ENCODE peak calls at places on chromosome 4, in seven cellular contexts. One of them, this sample, is unnamed.
A peak's percentile ranks its signal among the peaks of the same experiment; 100 is the strongest.

GRCh38 chr4:153116101-153116680 is 88.1 kb upstream of the TRIM2 start:
- DNase-seq in MCF 10A: no peak
- DNase-seq in mesendoderm: no peak
- DNase-seq in activated naive CD4-positive, alpha-beta T cell treated with anti-CD3 and anti-CD28 coated beads, Interleukin-2, amount 10 ng/mL, durations not matched to agents 7 days and 5 days: peak; percentile 37
- DNase-seq in left ventricle myocardium inferior: no peak
- DNase-seq in pons: no peak
- DNase-seq in NCI-H774: no peak
- DNase-seq in this sample: no peak

GRCh38 chr4:156815717-156816319 is 155.8 kb downstream of the PDGFC start:
- DNase-seq in MCF 10A: no peak
- DNase-seq in mesendoderm: no peak
- DNase-seq in activated naive CD4-positive, alpha-beta T cell treated with anti-CD3 and anti-CD28 coated beads, Interleukin-2, amount 10 ng/mL, durations not matched to agents 7 days and 5 days: no peak
- DNase-seq in left ventricle myocardium inferior: no peak
- DNase-seq in pons: no peak
- DNase-seq in NCI-H774: peak; percentile 38
- DNase-seq in this sample: no peak

GRCh38 chr4:53895137-53895536 is 169.3 kb downstream of the CHIC2 start:
- DNase-seq in MCF 10A: no peak
- DNase-seq in mesendoderm: no peak
- DNase-seq in activated naive CD4-positive, alpha-beta T cell treated with anti-CD3 and anti-CD28 coated beads, Interleukin-2, amount 10 ng/mL, durations not matched to agents 7 days and 5 days: no peak
- DNase-seq in left ventricle myocardium inferior: no peak
- DNase-seq in pons: no peak
- DNase-seq in NCI-H774: peak; percentile 41
- DNase-seq in this sample: no peak

GRCh38 chr4:121272526-121272925 is 108.3 kb downstream of the QRFPR start:
- DNase-seq in MCF 10A: peak; percentile 84
- DNase-seq in mesendoderm: peak; percentile 92
- DNase-seq in activated naive CD4-positive, alpha-beta T cell treated with anti-CD3 and anti-CD28 coated beads, Interleukin-2, amount 10 ng/mL, durations not matched to agents 7 days and 5 days: no peak
- DNase-seq in left ventricle myocardium inferior: no peak
- DNase-seq in pons: no peak
- DNase-seq in NCI-H774: no peak
- DNase-seq in this sample: no peak

GRCh38 chr4:102772738-102773340 is 12.1 kb upstream of the MANBA start:
- DNase-seq in MCF 10A: no peak
- DNase-seq in mesendoderm: no peak
- DNase-seq in activated naive CD4-positive, alpha-beta T cell treated with anti-CD3 and anti-CD28 coated beads, Interleukin-2, amount 10 ng/mL, durations not matched to agents 7 days and 5 days: no peak
- DNase-seq in left ventricle myocardium inferior: no peak
- DNase-seq in pons: no peak
- DNase-seq in NCI-H774: no peak
- DNase-seq in this sample: no peak

GRCh38 chr4:156615066-156615514 is 356.5 kb downstream of the PDGFC start:
- DNase-seq in MCF 10A: peak; percentile 9
- DNase-seq in mesendoderm: no peak
- DNase-seq in activated naive CD4-positive, alpha-beta T cell treated with anti-CD3 and anti-CD28 coated beads, Interleukin-2, amount 10 ng/mL, durations not matched to agents 7 days and 5 days: no peak
- DNase-seq in left ventricle myocardium inferior: no peak
- DNase-seq in pons: no peak
- DNase-seq in NCI-H774: no peak
- DNase-seq in this sample: no peak

GRCh38 chr4:1775731-1776500 is 17.2 kb upstream of the FGFR3 start:
- DNase-seq in MCF 10A: peak; percentile 37
- DNase-seq in mesendoderm: no peak
- DNase-seq in activated naive CD4-positive, alpha-beta T cell treated with anti-CD3 and anti-CD28 coated beads, Interleukin-2, amount 10 ng/mL, durations not matched to agents 7 days and 5 days: no peak
- DNase-seq in left ventricle myocardium inferior: no peak
- DNase-seq in pons: peak; percentile 78
- DNase-seq in NCI-H774: no peak
- DNase-seq in this sample: no peak

GRCh38 chr4:176400816-176401461 is 81.2 kb downstream of the SPCS3 start:
- DNase-seq in MCF 10A: peak; percentile 51
- DNase-seq in mesendoderm: no peak
- DNase-seq in activated naive CD4-positive, alpha-beta T cell treated with anti-CD3 and anti-CD28 coated beads, Interleukin-2, amount 10 ng/mL, durations not matched to agents 7 days and 5 days: no peak
- DNase-seq in left ventricle myocardium inferior: no peak
- DNase-seq in pons: no peak
- DNase-seq in NCI-H774: no peak
- DNase-seq in this sample: no peak

GRCh38 chr4:13705521-13706035 is 78.1 kb upstream of the BOD1L1 start:
- DNase-seq in MCF 10A: peak; percentile 88
- DNase-seq in mesendoderm: peak; percentile 0
- DNase-seq in activated naive CD4-positive, alpha-beta T cell treated with anti-CD3 and anti-CD28 coated beads, Interleukin-2, amount 10 ng/mL, durations not matched to agents 7 days and 5 days: no peak
- DNase-seq in left ventricle myocardium inferior: peak; percentile 65
- DNase-seq in pons: peak; percentile 27
- DNase-seq in NCI-H774: peak; percentile 7
- DNase-seq in this sample: no peak

GRCh38 chr4:143482753-143483362 is 30.6 kb upstream of the SMARCA5 start:
- DNase-seq in MCF 10A: peak; percentile 57
- DNase-seq in mesendoderm: peak; percentile 42
- DNase-seq in activated naive CD4-positive, alpha-beta T cell treated with anti-CD3 and anti-CD28 coated beads, Interleukin-2, amount 10 ng/mL, durations not matched to agents 7 days and 5 days: no peak
- DNase-seq in left ventricle myocardium inferior: no peak
- DNase-seq in pons: peak; percentile 87
- DNase-seq in NCI-H774: no peak
- DNase-seq in this sample: no peak

GRCh38 chr4:19831644-19832285 is 419.9 kb upstream of the SLIT2 start:
- DNase-seq in MCF 10A: no peak
- DNase-seq in mesendoderm: no peak
- DNase-seq in activated naive CD4-positive, alpha-beta T cell treated with anti-CD3 and anti-CD28 coated beads, Interleukin-2, amount 10 ng/mL, durations not matched to agents 7 days and 5 days: no peak
- DNase-seq in left ventricle myocardium inferior: no peak
- DNase-seq in pons: no peak
- DNase-seq in NCI-H774: no peak
- DNase-seq in this sample: no peak

GRCh38 chr4:157521916-157522315 is 301.4 kb downstream of the GRIA2 start:
- DNase-seq in MCF 10A: peak; percentile 18
- DNase-seq in mesendoderm: no peak
- DNase-seq in activated naive CD4-positive, alpha-beta T cell treated with anti-CD3 and anti-CD28 coated beads, Interleukin-2, amount 10 ng/mL, durations not matched to agents 7 days and 5 days: no peak
- DNase-seq in left ventricle myocardium inferior: no peak
- DNase-seq in pons: no peak
- DNase-seq in NCI-H774: no peak
- DNase-seq in this sample: no peak

GRCh38 chr4:54539500-54540029 is 118.2 kb upstream of the KIT start:
- DNase-seq in MCF 10A: peak; percentile 25
- DNase-seq in mesendoderm: peak; percentile 84
- DNase-seq in activated naive CD4-positive, alpha-beta T cell treated with anti-CD3 and anti-CD28 coated beads, Interleukin-2, amount 10 ng/mL, durations not matched to agents 7 days and 5 days: peak; percentile 21
- DNase-seq in left ventricle myocardium inferior: peak; percentile 59
- DNase-seq in pons: peak; percentile 24
- DNase-seq in NCI-H774: peak; percentile 42
- DNase-seq in this sample: no peak

GRCh38 chr4:185304944-185305690 is 90.6 kb downstream of the LRP2BP start:
- DNase-seq in MCF 10A: peak; percentile 13
- DNase-seq in mesendoderm: peak; percentile 90
- DNase-seq in activated naive CD4-positive, alpha-beta T cell treated with anti-CD3 and anti-CD28 coated beads, Interleukin-2, amount 10 ng/mL, durations not matched to agents 7 days and 5 days: peak; percentile 40
- DNase-seq in left ventricle myocardium inferior: no peak
- DNase-seq in pons: peak; percentile 46
- DNase-seq in NCI-H774: no peak
- DNase-seq in this sample: no peak

GRCh38 chr4:56689661-56690060 is 8.6 kb upstream of the HOPX start:
- DNase-seq in MCF 10A: no peak
- DNase-seq in mesendoderm: peak; percentile 57
- DNase-seq in activated naive CD4-positive, alpha-beta T cell treated with anti-CD3 and anti-CD28 coated beads, Interleukin-2, amount 10 ng/mL, durations not matched to agents 7 days and 5 days: no peak
- DNase-seq in left ventricle myocardium inferior: no peak
- DNase-seq in pons: no peak
- DNase-seq in NCI-H774: no peak
- DNase-seq in this sample: no peak

GRCh38 chr4:34422472-34422871 is 1821.8 kb downstream of the ARAP2 start:
- DNase-seq in MCF 10A: peak; percentile 3
- DNase-seq in mesendoderm: no peak
- DNase-seq in activated naive CD4-positive, alpha-beta T cell treated with anti-CD3 and anti-CD28 coated beads, Interleukin-2, amount 10 ng/mL, durations not matched to agents 7 days and 5 days: no peak
- DNase-seq in left ventricle myocardium inferior: no peak
- DNase-seq in pons: peak; percentile 23
- DNase-seq in NCI-H774: no peak
- DNase-seq in this sample: no peak

GRCh38 chr4:24720979-24721378 is 74.4 kb upstream of the SOD3 start:
- DNase-seq in MCF 10A: no peak
- DNase-seq in mesendoderm: no peak
- DNase-seq in activated naive CD4-positive, alpha-beta T cell treated with anti-CD3 and anti-CD28 coated beads, Interleukin-2, amount 10 ng/mL, durations not matched to agents 7 days and 5 days: no peak
- DNase-seq in left ventricle myocardium inferior: no peak
- DNase-seq in pons: no peak
- DNase-seq in NCI-H774: no peak
- DNase-seq in this sample: no peak

GRCh38 chr4:98609946-98610345 is 48.5 kb downstream of the TSPAN5 start:
- DNase-seq in MCF 10A: no peak
- DNase-seq in mesendoderm: peak; percentile 50
- DNase-seq in activated naive CD4-positive, alpha-beta T cell treated with anti-CD3 and anti-CD28 coated beads, Interleukin-2, amount 10 ng/mL, durations not matched to agents 7 days and 5 days: no peak
- DNase-seq in left ventricle myocardium inferior: no peak
- DNase-seq in pons: no peak
- DNase-seq in NCI-H774: no peak
- DNase-seq in this sample: no peak

GRCh38 chr4:38603652-38604051 is 60.3 kb upstream of the KLF3 start:
- DNase-seq in MCF 10A: no peak
- DNase-seq in mesendoderm: no peak
- DNase-seq in activated naive CD4-positive, alpha-beta T cell treated with anti-CD3 and anti-CD28 coated beads, Interleukin-2, amount 10 ng/mL, durations not matched to agents 7 days and 5 days: no peak
- DNase-seq in left ventricle myocardium inferior: no peak
- DNase-seq in pons: no peak
- DNase-seq in NCI-H774: no peak
- DNase-seq in this sample: no peak

GRCh38 chr4:153922148-153922547 is 133.3 kb upstream of the SFRP2 start:
- DNase-seq in MCF 10A: no peak
- DNase-seq in mesendoderm: no peak
- DNase-seq in activated naive CD4-positive, alpha-beta T cell treated with anti-CD3 and anti-CD28 coated beads, Interleukin-2, amount 10 ng/mL, durations not matched to agents 7 days and 5 days: no peak
- DNase-seq in left ventricle myocardium inferior: no peak
- DNase-seq in pons: no peak
- DNase-seq in NCI-H774: no peak
- DNase-seq in this sample: no peak

This sample was measured in activated T-helper 1 cell treated with anti-CD3 and anti-CD28 coated beads, Interleukin-2, amount 50 U/mL, for 16 hours.